ENCODE peak calls at places on chromosome 15, in nine cellular contexts. W, B, A, U, Y, L, Z, J and H are unnamed samples.

GRCh38 chr15:58546635-58547627 is 115.1 kb downstream of the LIPC start:
- DNase-seq in W (peak), B (no peak), A (peak), U (no peak), Y (no peak), L (no peak), Z (no peak), J (no peak), H (no peak)

GRCh38 chr15:91224750-91225380 is 124.8 kb downstream of the SV2B start:
- DNase-seq in W (peak), B (no peak), A (no peak), U (peak), Y (peak), L (no peak), Z (peak), J (peak), H (peak)

GRCh38 chr15:52150878-52151277 is 38.3 kb upstream of the BCL2L10 start:
- DNase-seq in W (no peak), B (no peak), A (no peak), U (no peak), Y (no peak), L (no peak), Z (no peak), J (no peak), H (no peak)

GRCh38 chr15:28191832-28192231 is 92.7 kb upstream of the OCA2 start:
- DNase-seq in W (peak), B (no peak), A (peak), U (peak), Y (no peak), L (no peak), Z (peak), J (peak), H (peak)

GRCh38 chr15:70523634-70524033 is 239.7 kb downstream of the UACA start:
- DNase-seq in W (no peak), B (no peak), A (no peak), U (no peak), Y (no peak), L (no peak), Z (no peak), J (no peak), H (no peak)

GRCh38 chr15:80509800-80510199 is 105.6 kb downstream of the ARNT2 start:
- DNase-seq in W (no peak), B (no peak), A (no peak), U (no peak), Y (no peak), L (no peak), Z (no peak), J (no peak), H (no peak)

GRCh38 chr15:63350178-63350621 is 31.4 kb downstream of the CA12 start:
- DNase-seq in W (no peak), B (no peak), A (no peak), U (no peak), Y (no peak), L (no peak), Z (no peak), J (no peak), H (no peak)

GRCh38 chr15:20340931-20341661 is 200.5 kb downstream of the GOLGA6L6 start:
- DNase-seq in W (peak), B (no peak), A (no peak), U (peak), Y (peak), L (no peak), Z (peak), J (peak), H (no peak)

GRCh38 chr15:20341901-20342605 is 199.5 kb downstream of the GOLGA6L6 start:
- DNase-seq in W (peak), B (no peak), A (no peak), U (peak), Y (peak), L (no peak), Z (no peak), J (peak), H (no peak)

GRCh38 chr15:38048001-38048455 is 113.6 kb downstream of the TMCO5A start:
- DNase-seq in W (no peak), B (no peak), A (no peak), U (no peak), Y (no peak), L (no peak), Z (no peak), J (peak), H (no peak)

GRCh38 chr15:96329403-96329981 is 1.0 kb upstream of the NR2F2 start:
- DNase-seq in W (no peak), B (no peak), A (no peak), U (no peak), Y (no peak), L (no peak), Z (peak), J (no peak), H (no peak)

GRCh38 chr15:86624261-86625036 is 544.8 kb downstream of the AGBL1 start:
- DNase-seq in W (no peak), B (peak), A (peak), U (peak), Y (peak), L (peak), Z (peak), J (peak), H (peak)

GRCh38 chr15:90650117-90650955 is 66.8 kb upstream of the BLM start:
- DNase-seq in W (no peak), B (no peak), A (no peak), U (no peak), Y (no peak), L (no peak), Z (no peak), J (no peak), H (no peak)

GRCh38 chr15:82810061-82810862 is 834 bp downstream of the WHAMM start:
- DNase-seq in W (no peak), B (no peak), A (no peak), U (peak), Y (peak), L (peak), Z (peak), J (peak), H (peak)

GRCh38 chr15:41557673-41558399 is 1.2 kb upstream of the TYRO3 start:
- DNase-seq in W (peak), B (peak), A (no peak), U (peak), Y (peak), L (peak), Z (peak), J (peak), H (peak)

GRCh38 chr15:40338921-40339620 is 1.7 kb downstream of the CCDC9B start:
- DNase-seq in W (peak), B (no peak), A (no peak), U (no peak), Y (no peak), L (no peak), Z (no peak), J (no peak), H (no peak)

GRCh38 chr15:98734472-98735284 is 86.3 kb downstream of the IGF1R start:
- DNase-seq in W (no peak), B (no peak), A (no peak), U (no peak), Y (no peak), L (no peak), Z (no peak), J (no peak), H (no peak)

GRCh38 chr15:90603893-90604292 is 74.2 kb downstream of the CRTC3 start:
- DNase-seq in W (no peak), B (peak), A (no peak), U (peak), Y (no peak), L (peak), Z (no peak), J (peak), H (no peak)

GRCh38 chr15:57911247-57911646 is 154.3 kb downstream of the ALDH1A2 start:
- DNase-seq in W (no peak), B (no peak), A (no peak), U (no peak), Y (no peak), L (no peak), Z (no peak), J (peak), H (no peak)

GRCh38 chr15:99238849-99239248 is 10.5 kb downstream of the TTC23 start:
- DNase-seq in W (no peak), B (no peak), A (no peak), U (no peak), Y (no peak), L (no peak), Z (no peak), J (no peak), H (no peak)

GRCh38 chr15:62894322-62895085 is 148.0 kb upstream of the TPM1 start:
- DNase-seq in W (no peak), B (no peak), A (no peak), U (no peak), Y (no peak), L (no peak), Z (no peak), J (peak), H (no peak)

GRCh38 chr15:63135804-63136203 is 14.1 kb downstream of the LACTB start:
- DNase-seq in W (no peak), B (no peak), A (peak), U (no peak), Y (no peak), L (no peak), Z (no peak), J (no peak), H (no peak)

GRCh38 chr15:95025924-95026728 is 794.8 kb downstream of the MCTP2 start:
- DNase-seq in W (peak), B (no peak), A (peak), U (peak), Y (peak), L (no peak), Z (no peak), J (peak), H (peak)

GRCh38 chr15:74799843-74800558 is 12.6 kb upstream of the LMAN1L start:
- DNase-seq in W (peak), B (no peak), A (no peak), U (peak), Y (peak), L (peak), Z (peak), J (peak), H (no peak)

GRCh38 chr15:34259557-34259956 is 34.7 kb downstream of the EMC4 start:
- DNase-seq in W (no peak), B (no peak), A (no peak), U (no peak), Y (no peak), L (no peak), Z (no peak), J (no peak), H (no peak)

GRCh38 chr15:40754574-40754882 is 526 bp downstream of the RMDN3 start:
- DNase-seq in W (no peak), B (no peak), A (no peak), U (no peak), Y (no peak), L (no peak), Z (peak), J (peak), H (no peak)

GRCh38 chr15:80105193-80105984 is 45.9 kb downstream of the ZFAND6 start:
- DNase-seq in W (no peak), B (no peak), A (peak), U (no peak), Y (no peak), L (no peak), Z (no peak), J (no peak), H (no peak)

GRCh38 chr15:39605146-39605545 is 24.3 kb downstream of the THBS1 start:
- DNase-seq in W (no peak), B (no peak), A (no peak), U (no peak), Y (no peak), L (no peak), Z (no peak), J (no peak), H (no peak)

GRCh38 chr15:31077181-31077580 is 24.3 kb downstream of the TRPM1 start:
- DNase-seq in W (no peak), B (no peak), A (no peak), U (peak), Y (no peak), L (no peak), Z (no peak), J (no peak), H (no peak)

GRCh38 chr15:84812842-84813241 is 4.3 kb upstream of the ALPK3 start:
- DNase-seq in W (no peak), B (no peak), A (no peak), U (no peak), Y (no peak), L (no peak), Z (no peak), J (no peak), H (no peak)

GRCh38 chr15:22786868-22787698 is 639 bp downstream of the NIPA1 start:
- DNase-seq in W (no peak), B (no peak), A (no peak), U (peak), Y (peak), L (no peak), Z (peak), J (peak), H (peak)

GRCh38 chr15:77547801-77548607 is 84.7 kb downstream of the LINGO1 start:
- DNase-seq in W (no peak), B (no peak), A (no peak), U (no peak), Y (no peak), L (no peak), Z (no peak), J (no peak), H (no peak)

GRCh38 chr15:62809106-62809967 is 233.2 kb upstream of the TPM1 start:
- DNase-seq in W (no peak), B (no peak), A (no peak), U (no peak), Y (no peak), L (no peak), Z (no peak), J (peak), H (peak)

GRCh38 chr15:89111961-89112340 is 23.7 kb downstream of the ABHD2 start:
- DNase-seq in W (no peak), B (no peak), A (no peak), U (no peak), Y (no peak), L (no peak), Z (no peak), J (no peak), H (no peak)

GRCh38 chr15:70196314-70197291 is 98.9 kb upstream of the TLE3 start:
- DNase-seq in W (no peak), B (no peak), A (peak), U (peak), Y (no peak), L (peak), Z (no peak), J (no peak), H (peak)

GRCh38 chr15:77035584-77035983 is 35.3 kb downstream of the TSPAN3 start:
- DNase-seq in W (no peak), B (no peak), A (no peak), U (no peak), Y (no peak), L (no peak), Z (no peak), J (no peak), H (no peak)